ENCODE peak calls at places on chromosome 19, in six cellular contexts. C, K, M, S, E and B are unnamed samples. For H3K4me1, the result is how much of the 10 kb centered on the place peaks cover.

GRCh38 chr19:14505488-14506239 is 9.7 kb upstream of the GIPC1 start:
- DNase-seq in C (no peak), K (peak), M (peak), S (peak), E (peak), B (peak)

GRCh38 chr19:30096596-30097370 is 154.7 kb downstream of the URI1 start:
- DNase-seq in C (no peak), K (no peak), M (no peak), S (no peak), E (peak), B (peak)

GRCh38 chr19:21221653-21222052 is 79.8 kb downstream of the ZNF431 start:
- DNase-seq in C (no peak), K (no peak), M (no peak), S (no peak), E (no peak), B (no peak)

GRCh38 chr19:20660473-20660872 is 898 bp downstream of the ZNF626 start:
- DNase-seq in C (no peak), K (no peak), M (no peak), S (no peak), E (no peak), B (peak)

GRCh38 chr19:22532388-22533310 is 101.5 kb upstream of the ZNF492 start:
- DNase-seq in C (peak), K (peak), M (no peak), S (no peak), E (peak), B (peak)

GRCh38 chr19:47778954-47779351 is 450 bp downstream of the SELENOW start:
- DNase-seq in C (peak), K (peak), M (no peak), S (peak), E (no peak), B (peak)

GRCh38 chr19:13005861-13006370 is 10.6 kb downstream of the NFIX start:
- DNase-seq in C (no peak), K (no peak), M (no peak), S (peak), E (no peak), B (no peak)

GRCh38 chr19:29845576-29846176 is 33.9 kb downstream of the CCNE1 start:
- DNase-seq in C (no peak), K (peak), M (peak), S (peak), E (peak), B (peak)

DNA sequence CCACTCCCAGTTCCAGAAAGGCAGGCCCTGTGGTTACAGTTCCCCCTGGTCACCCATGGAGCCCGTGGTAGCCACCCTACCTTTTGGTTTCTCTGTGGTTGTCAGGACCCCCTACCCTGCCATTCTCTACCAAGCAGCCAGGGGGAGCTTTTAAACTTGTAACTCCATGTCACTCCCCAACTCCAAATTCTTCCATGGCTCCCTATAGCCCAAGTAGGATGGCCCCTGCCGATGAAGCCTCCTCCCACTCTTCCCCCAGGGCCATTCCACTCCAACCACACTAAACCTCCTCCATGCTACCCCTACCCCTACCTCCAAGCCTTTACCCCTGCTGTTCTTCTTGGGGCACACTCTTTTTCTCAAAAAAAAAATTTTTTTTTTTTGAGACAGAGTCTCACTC is 2.2 kb downstream of the S1PR2 start:
- DNase-seq in C (no peak), K (peak), M (peak), S (peak), E (no peak), B (no peak)
- H3K4me1 ChIP-seq in C (half or more), K (under half), M (under half), S (under half), E (under half), B (under half)

DNA sequence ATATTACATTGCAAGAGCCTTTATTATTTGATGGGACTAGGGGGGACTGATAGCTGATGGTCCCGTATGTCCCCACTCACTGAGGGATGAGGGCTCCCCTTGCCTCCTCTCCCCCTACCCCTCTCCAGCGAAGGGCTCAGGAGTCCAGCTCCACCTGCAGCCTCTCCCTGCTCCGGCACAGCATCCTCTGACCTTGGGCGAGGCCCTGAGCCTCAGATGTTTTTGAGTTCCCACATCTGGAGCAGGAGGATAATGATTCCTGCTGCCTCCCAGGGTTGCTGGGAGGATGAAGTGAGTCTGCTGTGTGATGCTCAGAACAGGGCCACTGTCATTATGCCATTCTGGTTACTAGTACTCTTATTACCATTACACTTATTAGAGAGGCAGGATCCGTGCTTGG is 15.0 kb downstream of the PAK4 start:
- DNase-seq in C (no peak), K (no peak), M (no peak), S (no peak), E (no peak), B (no peak)
- H3K4me1 ChIP-seq in C (half or more), K (under half), M (half or more), S (under half), E (under half), B (under half)

GRCh38 chr19:58351558-58351878 is 1.8 kb downstream of the A1BG start:
- DNase-seq in C (no peak), K (no peak), M (no peak), S (no peak), E (peak), B (peak)
- H3K4me1 ChIP-seq in C (under half), K (under half), M (under half), S (under half), E (under half), B (under half)

GRCh38 chr19:41311613-41312012 is 1.6 kb downstream of the CCDC97 start:
- DNase-seq in C (no peak), K (no peak), M (no peak), S (no peak), E (no peak), B (peak)
- H3K4me1 ChIP-seq in C (half or more), K (under half), M (under half), S (under half), E (under half), B (under half)

DNA sequence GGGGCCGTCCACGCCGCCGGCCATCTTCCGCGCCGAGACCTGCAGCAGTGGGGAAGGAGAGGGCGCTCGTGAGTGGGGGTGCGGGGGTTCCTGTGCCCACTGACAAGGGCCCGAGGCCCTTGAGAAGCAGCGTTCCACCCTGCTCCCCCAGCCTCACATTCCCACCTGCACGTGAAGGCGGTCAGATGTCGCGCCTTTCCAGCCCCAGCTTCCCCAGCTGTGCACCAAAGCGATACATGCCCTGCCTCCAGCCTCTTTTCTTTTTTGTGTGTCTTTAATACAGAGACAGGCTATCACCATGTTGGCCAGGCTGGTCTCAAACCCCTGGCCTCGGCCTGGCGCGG is 11.5 kb downstream of the ZBTB7A start:
- DNase-seq in C (no peak), K (no peak), M (no peak), S (no peak), E (no peak), B (no peak)
- H3K4me1 ChIP-seq in C (half or more), K (under half), M (half or more), S (under half), E (under half), B (under half)

GRCh38 chr19:50512112-50512998 is 1.4 kb downstream of the ASPDH start:
- DNase-seq in C (no peak), K (no peak), M (no peak), S (no peak), E (peak), B (peak)

GRCh38 chr19:50513746-50514345 is at the start of gene ASPDH:
- DNase-seq in C (no peak), K (no peak), M (no peak), S (no peak), E (peak), B (no peak)

GRCh38 chr19:50511069-50511822 is at the start of gene JOSD2:
- DNase-seq in C (peak), K (peak), M (peak), S (peak), E (peak), B (peak)

GRCh38 chr19:50514346-50515167 is 844 bp upstream of the ASPDH start:
- DNase-seq in C (no peak), K (no peak), M (no peak), S (no peak), E (peak), B (peak)

GRCh38 chr19:50512999-50513745 is 541 bp downstream of the ASPDH start:
- DNase-seq in C (no peak), K (no peak), M (no peak), S (no peak), E (peak), B (no peak)
- H3K4me1 ChIP-seq in C (under half), K (under half), M (under half), S (under half), E (under half), B (under half)

GRCh38 chr19:16073481-16073880 is 2.8 kb upstream of the TPM4 start:
- DNase-seq in C (no peak), K (no peak), M (no peak), S (no peak), E (peak), B (peak)

GRCh38 chr19:16068696-16069259 is 7.5 kb upstream of the TPM4 start:
- DNase-seq in C (no peak), K (no peak), M (no peak), S (no peak), E (no peak), B (peak)

GRCh38 chr19:16070366-16070990 is 5.8 kb upstream of the TPM4 start:
- DNase-seq in C (peak), K (peak), M (peak), S (peak), E (peak), B (peak)

GRCh38 chr19:16069813-16070365 is 6.4 kb upstream of the TPM4 start:
- DNase-seq in C (no peak), K (no peak), M (no peak), S (no peak), E (no peak), B (peak)

DNA sequence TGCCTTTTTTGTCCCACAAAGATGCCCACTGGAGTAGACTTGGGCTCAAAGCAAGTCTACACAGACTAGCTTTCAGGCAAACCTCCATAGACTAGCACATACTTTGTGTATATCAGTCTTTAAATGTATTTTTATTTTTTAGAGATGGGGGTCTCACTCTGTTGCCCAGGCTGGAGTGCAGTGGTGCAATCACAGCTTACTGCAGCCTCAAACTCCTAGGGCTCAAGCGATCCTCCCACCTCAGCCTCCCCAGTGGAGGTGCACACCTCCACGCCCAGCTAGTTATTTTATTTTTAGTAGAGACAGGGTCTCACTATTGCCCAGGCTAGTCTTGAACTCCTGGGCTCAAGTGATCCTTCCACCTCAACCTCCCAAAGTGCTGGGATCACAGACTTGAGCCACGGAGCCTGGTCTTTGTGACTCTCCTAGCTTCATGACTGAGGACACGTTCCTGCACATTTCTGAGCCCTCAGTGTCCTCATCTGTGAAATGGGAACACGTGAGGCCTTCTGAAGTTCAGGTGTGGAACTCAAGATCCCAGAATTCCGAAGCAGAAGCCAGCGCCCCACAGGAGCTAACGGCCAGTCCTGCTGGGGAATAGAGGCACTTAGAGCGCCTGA is 5.1 kb upstream of the TPM4 start:
- DNase-seq in C (no peak), K (no peak), M (no peak), S (no peak), E (no peak), B (peak)
- H3K4me1 ChIP-seq in C (half or more), K (under half), M (under half), S (under half), E (under half), B (under half)